ENCODE peak calls at places on chromosomes 2 and 18, in seven cellular contexts. R, Y, F, M, H, D and O are unnamed samples.

GRCh38 chr2:191064590-191064989 is 50.6 kb upstream of the STAT1 start:
- DNase-seq in R (no peak), Y (no peak), F (no peak), M (no peak), H (no peak), D (no peak), O (no peak)

GRCh38 chr2:3265981-3266726 is 111.5 kb downstream of the EIPR1 start:
- DNase-seq in R (no peak), Y (peak; percentile 88), F (peak; percentile 57), M (peak; percentile 47), H (peak; percentile 88), D (no peak), O (no peak)

GRCh38 chr2:202771741-202772470 is 99.7 kb downstream of the ICA1L start:
- DNase-seq in R (no peak), Y (no peak), F (no peak), M (no peak), H (no peak), D (no peak), O (peak; percentile 75)

GRCh38 chr2:144541411-144541810 is 21.5 kb upstream of the ZEB2 start:
- DNase-seq in R (no peak), Y (no peak), F (no peak), M (no peak), H (no peak), D (peak; percentile 38), O (peak; percentile 50)

GRCh38 chr2:56770490-56770889 is 586.7 kb downstream of the CCDC85A start:
- DNase-seq in R (no peak), Y (no peak), F (no peak), M (no peak), H (no peak), D (peak; percentile 18), O (peak; percentile 7)

GRCh38 chr18:21369146-21369545 is 127.1 kb downstream of the GREB1L start:
- DNase-seq in R (peak; percentile 54), Y (no peak), F (no peak), M (no peak), H (no peak), D (no peak), O (no peak)

GRCh38 chr2:52536929-52537460 is 1230.6 kb upstream of the CHAC2 start:
- DNase-seq in R (no peak), Y (no peak), F (no peak), M (no peak), H (no peak), D (peak; percentile 45), O (peak; percentile 51)

GRCh38 chr2:232300894-232301387 is 77.6 kb upstream of the ALPP start:
- DNase-seq in R (no peak), Y (no peak), F (no peak), M (no peak), H (no peak), D (peak; percentile 46), O (peak; percentile 29)

GRCh38 chr18:70623106-70623505 is 334.3 kb downstream of the SOCS6 start:
- DNase-seq in R (no peak), Y (no peak), F (no peak), M (no peak), H (no peak), D (no peak), O (no peak)

GRCh38 chr2:238381341-238382130 is 45.2 kb upstream of the ASB1 start:
- DNase-seq in R (no peak), Y (no peak), F (no peak), M (no peak), H (no peak), D (no peak), O (no peak)

GRCh38 chr18:76547306-76547705 is 52.3 kb upstream of the ZNF516 start:
- DNase-seq in R (no peak), Y (no peak), F (no peak), M (no peak), H (no peak), D (no peak), O (no peak)

GRCh38 chr18:32349728-32350395 is 120.8 kb downstream of the GAREM1 start:
- DNase-seq in R (peak; percentile 88), Y (peak; percentile 87), F (no peak), M (no peak), H (no peak), D (peak; percentile 95), O (peak; percentile 97)

GRCh38 chr2:47896450-47896968 is 9.8 kb downstream of the FBXO11 start:
- DNase-seq in R (no peak), Y (no peak), F (no peak), M (no peak), H (no peak), D (no peak), O (no peak)

GRCh38 chr2:225091336-225091735 is 49.1 kb upstream of the DOCK10 start:
- DNase-seq in R (no peak), Y (no peak), F (no peak), M (no peak), H (no peak), D (peak; percentile 85), O (peak; percentile 98)

GRCh38 chr2:198143793-198144192 is 339.4 kb downstream of the PLCL1 start:
- DNase-seq in R (no peak), Y (no peak), F (no peak), M (no peak), H (no peak), D (no peak), O (no peak)

GRCh38 chr2:160493227-160494028 is at the start of gene RBMS1:
- DNase-seq in R (peak; percentile 64), Y (peak; percentile 85), F (peak; percentile 78), M (peak; percentile 81), H (peak; percentile 65), D (peak; percentile 65), O (peak; percentile 44)

GRCh38 chr2:32043561-32043960 is 4.0 kb upstream of the DPY30 start:
- DNase-seq in R (no peak), Y (no peak), F (no peak), M (no peak), H (no peak), D (no peak), O (no peak)

GRCh38 chr2:120660771-120661459 is 74.8 kb upstream of the GLI2 start:
- DNase-seq in R (no peak), Y (no peak), F (no peak), M (peak; percentile 74), H (no peak), D (no peak), O (no peak)

GRCh38 chr2:30512243-30512866 is 65.3 kb downstream of the LCLAT1 start:
- DNase-seq in R (no peak), Y (peak; percentile 76), F (no peak), M (no peak), H (no peak), D (no peak), O (no peak)

GRCh38 chr18:51890762-51891161 is 449.2 kb upstream of the DCC start:
- DNase-seq in R (no peak), Y (no peak), F (no peak), M (no peak), H (no peak), D (no peak), O (peak; percentile 0)

GRCh38 chr2:197286805-197287595 is 23.6 kb downstream of the ANKRD44 start:
- DNase-seq in R (peak; percentile 18), Y (no peak), F (no peak), M (no peak), H (no peak), D (peak; percentile 88), O (peak; percentile 97)

GRCh38 chr2:16336491-16336890 is 329.1 kb downstream of the CYRIA start:
- DNase-seq in R (no peak), Y (no peak), F (no peak), M (no peak), H (no peak), D (no peak), O (no peak)

GRCh38 chr2:16335947-16336346 is 329.7 kb downstream of the CYRIA start:
- DNase-seq in R (no peak), Y (no peak), F (no peak), M (no peak), H (no peak), D (no peak), O (no peak)

GRCh38 chr2:16334366-16334765 is 331.3 kb downstream of the CYRIA start:
- DNase-seq in R (no peak), Y (no peak), F (no peak), M (no peak), H (no peak), D (no peak), O (no peak)

GRCh38 chr2:16334886-16335605 is 330.6 kb downstream of the CYRIA start:
- DNase-seq in R (no peak), Y (no peak), F (no peak), M (no peak), H (no peak), D (no peak), O (no peak)

DNA sequence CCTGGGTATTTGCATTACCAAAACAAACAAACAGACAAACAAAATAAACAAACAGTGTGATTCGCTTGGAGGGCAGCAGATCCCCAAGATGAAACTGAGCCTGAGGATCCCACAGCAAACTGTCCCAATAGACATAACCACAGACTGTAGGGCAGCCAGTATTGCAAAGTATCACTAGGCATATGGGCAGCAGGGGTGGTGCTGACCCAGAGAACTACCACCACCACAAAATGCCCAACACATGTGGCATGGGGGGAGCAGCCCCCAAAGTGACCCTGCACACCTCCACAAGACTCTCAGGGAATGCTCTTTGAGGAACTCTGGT is 330.1 kb downstream of the CYRIA start:
- DNase-seq in R (no peak), Y (no peak), F (no peak), M (no peak), H (no peak), D (no peak), O (no peak)
- H3K79me1 ChIP-seq in R (peaks cover 2% of the 10 kb centered on the region), Y (no peaks in the 10 kb centered on the region), F (no peaks in the 10 kb centered on the region), M (no peaks in the 10 kb centered on the region), H (no peaks in the 10 kb centered on the region), D (no peaks in the 10 kb centered on the region), O (no peaks in the 10 kb centered on the region)

GRCh38 chr2:184890311-184890710 is 292.0 kb downstream of the ZNF804A start:
- DNase-seq in R (no peak), Y (no peak), F (no peak), M (no peak), H (no peak), D (peak; percentile 52), O (peak; percentile 3)
- H3K23ac ChIP-seq in R (no peak overlapping the region), Y (no peak overlapping the region), F (no peak overlapping the region), M (no peak overlapping the region), H (no peak overlapping the region), D (no peak overlapping the region), O (no peak overlapping the region)

GRCh38 chr2:200298816-200299215 is 7.7 kb upstream of the SPATS2L start:
- DNase-seq in R (no peak), Y (no peak), F (no peak), M (no peak), H (no peak), D (no peak), O (no peak)

GRCh38 chr2:200302940-200303727 is 3.4 kb upstream of the SPATS2L start:
- DNase-seq in R (peak; percentile 82), Y (peak; percentile 46), F (no peak), M (no peak), H (no peak), D (peak; percentile 38), O (peak; percentile 88)

GRCh38 chr2:200300650-200301314 is 5.7 kb upstream of the SPATS2L start:
- DNase-seq in R (peak; percentile 28), Y (peak; percentile 62), F (no peak), M (no peak), H (no peak), D (peak; percentile 67), O (peak; percentile 76)

GRCh38 chr2:200300065-200300464 is 6.4 kb upstream of the SPATS2L start:
- DNase-seq in R (no peak), Y (no peak), F (no peak), M (no peak), H (no peak), D (no peak), O (no peak)

GRCh38 chr2:200301953-200302628 is 4.4 kb upstream of the SPATS2L start:
- DNase-seq in R (no peak), Y (no peak), F (no peak), M (no peak), H (no peak), D (no peak), O (peak; percentile 57)
- H2AK5ac ChIP-seq in R (no peak overlapping the region), Y (no peak overlapping the region), F (no peak overlapping the region), M (no peak overlapping the region), H (no peak overlapping the region), D (peak overlapping the region; percentile 97), O (peak overlapping the region; percentile 60)

GRCh38 chr2:128940378-128940777 is 621.7 kb upstream of the HS6ST1 start:
- DNase-seq in R (no peak), Y (no peak), F (no peak), M (no peak), H (no peak), D (no peak), O (no peak)
- H3K79me1 ChIP-seq in R (no peaks in the 10 kb centered on the region), Y (no peaks in the 10 kb centered on the region), F (no peaks in the 10 kb centered on the region), M (no peaks in the 10 kb centered on the region), H (no peaks in the 10 kb centered on the region), D (no peaks in the 10 kb centered on the region), O (no peaks in the 10 kb centered on the region)